ENCODE peak calls at places on chromosomes 7 and 10, in six cellular contexts. H is breast epithelium, G is fibroblast of lung, T is AG10803, L is H9, S is epithelial cell of esophagus. F is an unnamed sample.

GRCh38 chr10:130050721-130051120 is 59.9 kb downstream of the C10orf143 start:
- DNase-seq in S (no peak), T (no peak), G (no peak), L (no peak), H (no peak), F (no peak)

GRCh38 chr10:2921956-2922680 is 145.2 kb upstream of the PFKP start:
- DNase-seq in G (no peak), L (no peak), T (no peak), H (no peak), S (no peak), F (no peak)

GRCh38 chr7:16851829-16852228 is 30.0 kb downstream of the AGR3 start:
- DNase-seq in S (peak), H (no peak), T (no peak), G (no peak), L (no peak), F (peak)

GRCh38 chr7:55019329-55019690 is 493 bp downstream of the EGFR start:
- DNase-seq in T (no peak), S (peak), L (no peak), G (peak), H (peak), F (no peak)

GRCh38 chr10:117364121-117364960 is 10.9 kb downstream of the PDZD8 start:
- DNase-seq in L (no peak), T (peak), G (peak), H (no peak), S (no peak), F (no peak)

GRCh38 chr7:43138710-43139601 is 26.5 kb downstream of the HECW1 start:
- DNase-seq in L (peak), T (peak), G (peak), H (no peak), S (no peak), F (no peak)

GRCh38 chr7:44980393-44981034 is 1.7 kb upstream of the MYO1G start:
- DNase-seq in L (no peak), G (peak), S (peak), T (peak), H (no peak), F (peak)

GRCh38 chr10:28375399-28376354 is 72.8 kb upstream of the MPP7 start:
- DNase-seq in G (peak), S (peak), T (peak), H (peak), L (no peak), F (no peak)

GRCh38 chr7:130421685-130422084 is 19.1 kb downstream of the CEP41 start:
- DNase-seq in L (no peak), H (no peak), G (peak), S (peak), T (peak), F (peak)

GRCh38 chr10:43673471-43673870 is 24.8 kb upstream of the ZNF32 start:
- DNase-seq in H (no peak), L (no peak), G (no peak), T (no peak), S (no peak), F (no peak)

GRCh38 chr7:136000288-136000913 is 23.2 kb upstream of the MTPN start:
- DNase-seq in G (peak), L (no peak), T (peak), H (no peak), S (peak), F (no peak)

GRCh38 chr10:16184911-16185310 is 251.9 kb upstream of the PTER start:
- DNase-seq in H (no peak), S (no peak), G (no peak), T (no peak), L (no peak), F (no peak)

GRCh38 chr10:91887075-91887899 is 22.0 kb downstream of the FGFBP3 start:
- DNase-seq in L (peak), H (no peak), G (peak), T (no peak), S (no peak), F (no peak)

GRCh38 chr7:74587435-74588126 is 69.9 kb upstream of the GTF2I start:
- DNase-seq in S (peak), G (peak), L (peak), H (peak), T (peak), F (no peak)

GRCh38 chr7:28808786-28809533 is 149.2 kb downstream of the TRIL start:
- DNase-seq in L (peak), T (peak), S (peak), G (peak), H (no peak), F (peak)
- TF ChIP-seq CTCF in L (peak), T (no peak), S (no peak), G (no peak), H (no peak), F (no peak)

GRCh38 chr10:88693392-88694020 is 12.5 kb upstream of the LIPK start:
- DNase-seq in H (no peak), S (peak), L (no peak), T (peak), G (peak), F (no peak)

GRCh38 chr10:88689366-88689765 is 16.7 kb upstream of the LIPK start:
- DNase-seq in G (no peak), S (peak), L (no peak), H (no peak), T (no peak), F (no peak)

GRCh38 chr10:88682491-88682890 is 18.2 kb downstream of the LIPF start:
- DNase-seq in S (no peak), H (no peak), T (no peak), G (no peak), L (no peak), F (no peak)

DNA sequence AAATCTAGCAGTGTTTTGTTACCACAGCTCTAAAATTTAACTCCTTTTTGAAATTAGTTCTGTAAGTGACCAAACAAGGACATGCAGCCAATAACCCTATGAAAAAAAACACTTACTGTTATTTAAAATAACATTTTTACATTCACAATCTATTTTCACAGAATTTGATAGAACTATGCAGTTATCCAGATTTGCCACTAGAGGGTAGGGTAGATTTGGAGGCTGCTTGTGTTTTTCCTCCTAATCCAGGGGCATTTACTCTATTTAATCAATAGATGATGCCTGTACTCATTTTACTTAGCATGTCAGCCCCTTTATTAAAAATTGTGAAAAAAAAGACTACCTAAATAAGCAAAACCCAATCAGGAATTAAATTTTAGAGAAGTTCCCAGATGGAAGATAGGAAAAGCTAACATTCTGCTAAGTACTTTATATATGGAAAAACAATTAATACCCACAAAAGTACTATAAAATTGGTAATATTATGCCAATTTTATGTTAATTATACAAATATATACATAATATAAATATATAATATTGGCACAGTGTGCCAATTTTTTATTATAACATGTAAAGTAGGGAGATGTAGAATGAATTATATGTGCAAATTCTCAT is 18.1 kb upstream of the LIPK start:
- DNase-seq in T (peak), L (no peak), H (no peak), G (peak), S (peak), F (no peak)
- TF ChIP-seq CTCF in T (peak), L (peak), H (peak), G (peak), S (peak), F (peak)

GRCh38 chr10:36720931-36721330 is 404.5 kb upstream of the ANKRD30A start:
- DNase-seq in L (no peak), G (peak), H (no peak), T (no peak), S (peak), F (no peak)
- TF ChIP-seq CTCF in L (no peak), G (no peak), H (no peak), T (no peak), S (no peak), F (no peak)

DNA sequence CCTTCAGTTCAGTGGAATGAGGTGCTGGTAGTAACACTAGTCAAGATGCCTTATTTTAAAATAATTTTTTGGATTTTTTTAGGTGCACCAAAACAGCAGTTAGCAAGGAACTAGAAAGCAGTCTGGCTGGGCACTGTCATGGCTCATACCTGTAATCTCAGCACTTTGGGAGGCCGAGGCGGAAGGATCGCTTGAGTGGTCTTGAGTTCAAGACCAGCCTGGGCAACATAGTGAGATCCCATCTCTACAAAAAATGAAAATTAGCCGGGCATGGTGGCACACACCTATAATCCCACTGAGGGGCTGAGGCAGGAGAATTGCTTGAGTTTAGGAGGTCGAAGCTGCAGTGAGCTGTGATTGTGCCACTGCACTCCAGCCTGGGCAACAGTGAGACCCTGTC is 25.8 kb downstream of the PLA2G12B start:
- DNase-seq in G (no peak), L (no peak), H (no peak), S (no peak), T (no peak), F (no peak)
- TF ChIP-seq CTCF in G (no peak), L (no peak), H (no peak), S (no peak), T (no peak), F (no peak)

GRCh38 chr10:103800110-103800509 is 55.3 kb downstream of the SH3PXD2A start:
- DNase-seq in H (no peak), G (no peak), L (no peak), S (no peak), T (no peak), F (no peak)

GRCh38 chr10:103799341-103799740 is 56.0 kb downstream of the SH3PXD2A start:
- DNase-seq in S (peak), G (no peak), H (no peak), L (no peak), T (no peak), F (no peak)

GRCh38 chr10:103802637-103803353 is 52.6 kb downstream of the SH3PXD2A start:
- DNase-seq in T (no peak), G (no peak), L (no peak), H (no peak), S (peak), F (no peak)

GRCh38 chr10:103802081-103802480 is 53.3 kb downstream of the SH3PXD2A start:
- DNase-seq in S (no peak), G (no peak), T (no peak), L (no peak), H (no peak), F (no peak)

DNA sequence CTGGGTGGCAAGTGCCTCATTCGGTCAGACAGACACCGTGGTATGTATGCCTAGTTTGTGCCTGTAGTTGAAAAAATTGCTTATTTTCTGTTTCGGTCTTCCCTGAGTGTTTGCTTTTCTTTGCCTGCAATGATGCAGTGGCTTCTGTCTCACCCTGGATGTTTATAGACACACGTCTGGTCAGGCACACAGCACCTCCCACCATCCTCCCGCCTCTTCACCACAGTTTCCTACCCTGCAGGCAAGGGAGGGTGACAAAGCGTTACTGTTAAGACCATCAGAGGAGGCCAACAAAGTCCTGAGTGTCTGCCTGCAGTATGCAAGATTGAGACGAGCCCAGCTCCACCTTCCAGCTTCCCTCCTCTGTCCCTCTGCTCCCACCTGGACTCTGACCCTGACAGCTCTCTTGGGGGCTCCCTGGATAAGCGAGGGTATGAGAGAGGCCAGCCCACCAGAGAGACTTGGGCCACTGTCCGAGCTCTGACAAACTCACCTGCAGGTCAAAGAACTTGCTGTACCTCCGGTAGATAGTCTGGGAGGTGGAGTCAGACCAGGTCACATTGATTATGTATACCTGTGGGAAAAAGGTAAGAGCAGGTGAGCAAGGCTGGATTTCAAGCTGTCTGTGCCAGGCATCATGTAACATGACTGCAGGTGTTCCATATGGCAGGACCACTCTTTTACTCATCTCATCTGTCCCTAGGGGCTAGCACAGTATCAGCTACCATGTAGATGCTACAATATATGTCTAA is 54.4 kb downstream of the SH3PXD2A start:
- DNase-seq in L (no peak), H (peak), S (peak), T (no peak), G (peak), F (no peak)
- TF ChIP-seq CTCF in L (no peak), H (no peak), S (no peak), T (no peak), G (no peak), F (no peak)

GRCh38 chr10:8325417-8325980 is 271.0 kb downstream of the GATA3 start:
- DNase-seq in S (no peak), L (no peak), T (no peak), G (no peak), H (no peak), F (no peak)

GRCh38 chr10:8325015-8325414 is 270.5 kb downstream of the GATA3 start:
- DNase-seq in G (no peak), T (no peak), H (no peak), L (no peak), S (no peak), F (no peak)

GRCh38 chr10:8331387-8331786 is 276.9 kb downstream of the GATA3 start:
- DNase-seq in H (no peak), S (no peak), T (no peak), L (no peak), G (no peak), F (no peak)

GRCh38 chr10:8323443-8324054 is 269.1 kb downstream of the GATA3 start:
- DNase-seq in H (no peak), G (no peak), L (no peak), T (no peak), S (no peak), F (no peak)

GRCh38 chr10:8326702-8327423 is 272.4 kb downstream of the GATA3 start:
- DNase-seq in L (no peak), T (no peak), H (no peak), G (no peak), S (no peak), F (no peak)
- TF ChIP-seq CTCF in L (no peak), T (no peak), H (no peak), G (no peak), S (no peak), F (no peak)

DNA sequence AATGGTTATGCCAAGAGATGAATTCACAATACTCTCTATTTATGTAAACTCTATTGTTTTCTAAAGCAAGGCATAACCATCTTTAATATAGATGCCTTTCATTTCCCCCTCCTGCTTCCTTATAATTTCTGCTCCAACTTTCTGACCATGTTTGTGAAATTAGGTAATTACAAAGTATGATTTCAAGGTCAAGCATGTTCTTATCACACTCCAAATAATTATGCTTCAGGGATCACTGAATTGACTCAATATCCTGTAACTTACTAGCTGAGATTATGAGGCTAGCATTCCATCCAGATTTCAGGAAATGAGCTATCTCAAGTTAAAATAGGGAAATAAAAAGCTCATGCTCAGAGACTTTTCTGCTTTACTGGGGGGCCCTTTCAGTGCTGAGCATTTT is 655.9 kb upstream of the IGFBP3 start:
- DNase-seq in H (no peak), S (no peak), G (no peak), T (peak), L (no peak), F (no peak)
- TF ChIP-seq CTCF in H (no peak), S (no peak), G (no peak), T (no peak), L (no peak), F (no peak)

GRCh38 chr7:30310674-30311362 is 26.4 kb downstream of the ZNRF2 start:
- DNase-seq in L (no peak), T (no peak), H (no peak), S (peak), G (no peak), F (no peak)
- TF ChIP-seq CTCF in L (peak), T (no peak), H (no peak), S (no peak), G (no peak), F (no peak)